ENCODE peak calls at places on chromosomes 16 and 17, in ten cellular contexts. Y is HEK293T; L is effector memory CD4-positive, alpha-beta T cell; G is RWPE1; H is esophagus squamous epithelium; Q is adipocyte; N is right atrium auricular region; F is NCI-H1092 treated with DMSO at 0.1 percent for 48 hours; M is MV-4-11; B is Kasumi-1. W is an unnamed sample.

GRCh38 chr17:76452646-76453430 is at the start of gene UBE2O:
- DNase-seq in L (peak; percentile 86), F (peak; percentile 82), B (peak; percentile 90), Y (peak; percentile 99), H (peak; percentile 54), M (peak; percentile 76), Q (peak; percentile 96), N (peak; percentile 79), G (peak; percentile 89), W (peak; percentile 31)

GRCh38 chr16:22413819-22414218 is 39.4 kb upstream of the CDR2 start:
- DNase-seq in H (no peak), M (no peak), F (no peak), Q (no peak), Y (no peak), G (no peak), B (no peak), N (no peak), L (no peak), W (no peak)

GRCh38 chr16:78704421-78704820 is 605.0 kb downstream of the WWOX start:
- DNase-seq in B (no peak), Q (no peak), G (no peak), M (no peak), H (no peak), L (no peak), Y (no peak), N (no peak), F (no peak), W (no peak)

GRCh38 chr16:23974223-23974622 is 138.4 kb downstream of the PRKCB start:
- DNase-seq in H (no peak), M (peak; percentile 8), B (peak; percentile 13), G (peak; percentile 8), F (no peak), N (no peak), Q (no peak), Y (peak; percentile 15), L (no peak), W (no peak)

GRCh38 chr17:8160741-8161221 is 2.0 kb downstream of the VAMP2 start:
- DNase-seq in B (no peak), L (no peak), F (no peak), Q (no peak), Y (no peak), N (no peak), G (no peak), M (no peak), H (no peak), W (no peak)

GRCh38 chr17:15914400-15915165 is 30.3 kb upstream of the ADORA2B start:
- DNase-seq in G (no peak), Q (no peak), N (no peak), H (no peak), L (no peak), M (peak; percentile 82), Y (no peak), F (no peak), B (no peak), W (no peak)

GRCh38 chr17:80035687-80035936 is at the start of gene TBC1D16:
- DNase-seq in B (no peak), G (no peak), Q (no peak), F (no peak), M (no peak), L (no peak), Y (no peak), N (no peak), H (no peak), W (no peak)

GRCh38 chr16:65572156-65572555 is 450.3 kb upstream of the CDH11 start:
- DNase-seq in M (no peak), H (no peak), B (no peak), N (no peak), G (peak; percentile 76), Y (no peak), Q (peak; percentile 82), L (no peak), F (no peak), W (no peak)

GRCh38 chr17:79412110-79412509 is 198.7 kb downstream of the RBFOX3 start:
- DNase-seq in M (no peak), G (no peak), Y (no peak), H (no peak), B (no peak), Q (no peak), N (no peak), L (no peak), F (no peak), W (no peak)

GRCh38 chr16:84941916-84942315 is 69.4 kb downstream of the ZDHHC7 start:
- DNase-seq in L (no peak), N (no peak), F (no peak), Y (no peak), Q (peak; percentile 66), H (no peak), B (no peak), M (no peak), G (peak; percentile 60), W (no peak)

GRCh38 chr17:65712383-65713267 is 151.2 kb upstream of the AXIN2 start:
- DNase-seq in L (no peak), Y (no peak), Q (no peak), H (no peak), M (no peak), F (no peak), B (no peak), G (no peak), N (no peak), W (no peak)

GRCh38 chr16:75189638-75190245 is 17.2 kb downstream of the CTRB2 start:
- DNase-seq in G (no peak), M (no peak), B (no peak), F (no peak), L (no peak), Q (no peak), N (no peak), H (no peak), Y (no peak), W (no peak)

GRCh38 chr16:88911148-88911945 is 44.9 kb upstream of the PABPN1L start:
- DNase-seq in H (no peak), F (peak; percentile 87), M (no peak), G (no peak), B (no peak), L (no peak), Q (no peak), N (no peak), Y (no peak), W (no peak)

W was measured in GF-D8.